ENCODE peak calls at places on chromosomes 13 and 19, in ten cellular contexts. One of them, this sample, is unnamed.

GRCh38 chr19:10260141-10260584 is 8.1 kb downstream of the MRPL4 start:
- DNase-seq in IMR-90: no peak
- DNase-seq in mesenchymal stem cell: no peak
- DNase-seq in SK-N-MC: no peak
- DNase-seq in fibroblast of lung: no peak
- DNase-seq in endodermal cell: no peak
- DNase-seq in kidney: no peak
- DNase-seq in K562: no peak
- DNase-seq in GM23248: peak
- DNase-seq in astrocyte: peak
- DNase-seq in this sample: no peak

GRCh38 chr13:23744315-23744714 is 144.9 kb downstream of the MIPEP start:
- DNase-seq in IMR-90: no peak
- DNase-seq in mesenchymal stem cell: no peak
- DNase-seq in SK-N-MC: no peak
- DNase-seq in fibroblast of lung: no peak
- DNase-seq in endodermal cell: no peak
- DNase-seq in kidney: no peak
- DNase-seq in K562: no peak
- DNase-seq in GM23248: peak
- DNase-seq in astrocyte: no peak
- DNase-seq in this sample: no peak

GRCh38 chr19:42199440-42200115 is 17.9 kb downstream of the DEDD2 start:
- DNase-seq in IMR-90: no peak
- DNase-seq in mesenchymal stem cell: no peak
- DNase-seq in SK-N-MC: no peak
- DNase-seq in fibroblast of lung: no peak
- DNase-seq in endodermal cell: peak
- DNase-seq in kidney: peak
- DNase-seq in K562: peak
- DNase-seq in GM23248: no peak
- DNase-seq in astrocyte: no peak
- DNase-seq in this sample: no peak

GRCh38 chr19:19113040-19113541 is 25.2 kb downstream of the TMEM161A start:
- DNase-seq in IMR-90: peak
- DNase-seq in mesenchymal stem cell: peak
- DNase-seq in SK-N-MC: no peak
- DNase-seq in fibroblast of lung: peak
- DNase-seq in endodermal cell: peak
- DNase-seq in kidney: no peak
- DNase-seq in K562: peak
- DNase-seq in GM23248: peak
- DNase-seq in astrocyte: no peak
- DNase-seq in this sample: peak

GRCh38 chr13:24725379-24725778 is 38.6 kb upstream of the RNF17 start:
- DNase-seq in IMR-90: no peak
- DNase-seq in mesenchymal stem cell: no peak
- DNase-seq in SK-N-MC: no peak
- DNase-seq in fibroblast of lung: no peak
- DNase-seq in endodermal cell: no peak
- DNase-seq in kidney: no peak
- DNase-seq in K562: no peak
- DNase-seq in GM23248: no peak
- DNase-seq in astrocyte: no peak
- DNase-seq in this sample: no peak

GRCh38 chr19:35563207-35563829 is at the start of gene ATP4A:
- DNase-seq in IMR-90: no peak
- DNase-seq in mesenchymal stem cell: no peak
- DNase-seq in SK-N-MC: no peak
- DNase-seq in fibroblast of lung: no peak
- DNase-seq in endodermal cell: no peak
- DNase-seq in kidney: peak
- DNase-seq in K562: no peak
- DNase-seq in GM23248: no peak
- DNase-seq in astrocyte: no peak
- DNase-seq in this sample: no peak

GRCh38 chr13:78607409-78608253 is 4.3 kb upstream of the POU4F1 start:
- DNase-seq in IMR-90: no peak
- DNase-seq in mesenchymal stem cell: no peak
- DNase-seq in SK-N-MC: no peak
- DNase-seq in fibroblast of lung: peak
- DNase-seq in endodermal cell: peak
- DNase-seq in kidney: peak
- DNase-seq in K562: no peak
- DNase-seq in GM23248: no peak
- DNase-seq in astrocyte: no peak
- DNase-seq in this sample: no peak

GRCh38 chr13:102812616-102813287 is 13.8 kb downstream of the BIVM start:
- DNase-seq in IMR-90: peak
- DNase-seq in mesenchymal stem cell: peak
- DNase-seq in SK-N-MC: no peak
- DNase-seq in fibroblast of lung: no peak
- DNase-seq in endodermal cell: no peak
- DNase-seq in kidney: no peak
- DNase-seq in K562: no peak
- DNase-seq in GM23248: peak
- DNase-seq in astrocyte: peak
- DNase-seq in this sample: no peak

GRCh38 chr13:104869501-104869900 is 1666.0 kb downstream of the EFNB2 start:
- DNase-seq in IMR-90: no peak
- DNase-seq in mesenchymal stem cell: peak
- DNase-seq in SK-N-MC: no peak
- DNase-seq in fibroblast of lung: no peak
- DNase-seq in endodermal cell: no peak
- DNase-seq in kidney: no peak
- DNase-seq in K562: no peak
- DNase-seq in GM23248: no peak
- DNase-seq in astrocyte: peak
- DNase-seq in this sample: peak

GRCh38 chr13:114097504-114097892 is 34.9 kb downstream of the RASA3 start:
- DNase-seq in IMR-90: no peak
- DNase-seq in mesenchymal stem cell: no peak
- DNase-seq in SK-N-MC: no peak
- DNase-seq in fibroblast of lung: no peak
- DNase-seq in endodermal cell: no peak
- DNase-seq in kidney: peak
- DNase-seq in K562: no peak
- DNase-seq in GM23248: no peak
- DNase-seq in astrocyte: no peak
- DNase-seq in this sample: no peak

GRCh38 chr13:107251321-107251720 is 683.4 kb upstream of the ARGLU1 start:
- DNase-seq in IMR-90: peak
- DNase-seq in mesenchymal stem cell: peak
- DNase-seq in SK-N-MC: no peak
- DNase-seq in fibroblast of lung: no peak
- DNase-seq in endodermal cell: no peak
- DNase-seq in kidney: no peak
- DNase-seq in K562: no peak
- DNase-seq in GM23248: no peak
- DNase-seq in astrocyte: peak
- DNase-seq in this sample: no peak

GRCh38 chr19:23145617-23146415 is 29.0 kb downstream of the ZNF730 start:
- DNase-seq in IMR-90: no peak
- DNase-seq in mesenchymal stem cell: no peak
- DNase-seq in SK-N-MC: no peak
- DNase-seq in fibroblast of lung: no peak
- DNase-seq in endodermal cell: no peak
- DNase-seq in kidney: no peak
- DNase-seq in K562: no peak
- DNase-seq in GM23248: no peak
- DNase-seq in astrocyte: no peak
- DNase-seq in this sample: no peak

GRCh38 chr19:17999685-18000479 is 8.1 kb upstream of the ARRDC2 start:
- DNase-seq in IMR-90: no peak
- DNase-seq in mesenchymal stem cell: no peak
- DNase-seq in SK-N-MC: no peak
- DNase-seq in fibroblast of lung: no peak
- DNase-seq in endodermal cell: no peak
- DNase-seq in kidney: peak
- DNase-seq in K562: peak
- DNase-seq in GM23248: no peak
- DNase-seq in astrocyte: no peak
- DNase-seq in this sample: no peak
- H3K9ac ChIP-seq in IMR-90: no peak
- H3K9ac ChIP-seq in mesenchymal stem cell: peak
- H3K9ac ChIP-seq in SK-N-MC: no peak
- H3K9ac ChIP-seq in fibroblast of lung: no peak
- H3K9ac ChIP-seq in endodermal cell: no peak
- H3K9ac ChIP-seq in kidney: no peak
- H3K9ac ChIP-seq in K562: peak
- H3K9ac ChIP-seq in GM23248: peak
- H3K9ac ChIP-seq in astrocyte: no peak
- H3K9ac ChIP-seq in this sample: peak

GRCh38 chr19:16376241-16376640 is 51.6 kb downstream of the KLF2 start:
- DNase-seq in IMR-90: no peak
- DNase-seq in mesenchymal stem cell: no peak
- DNase-seq in SK-N-MC: no peak
- DNase-seq in fibroblast of lung: no peak
- DNase-seq in endodermal cell: no peak
- DNase-seq in kidney: peak
- DNase-seq in K562: no peak
- DNase-seq in GM23248: no peak
- DNase-seq in astrocyte: no peak
- DNase-seq in this sample: no peak

GRCh38 chr19:16375936-16376185 is 51.2 kb downstream of the KLF2 start:
- DNase-seq in IMR-90: no peak
- DNase-seq in mesenchymal stem cell: no peak
- DNase-seq in SK-N-MC: no peak
- DNase-seq in fibroblast of lung: no peak
- DNase-seq in endodermal cell: no peak
- DNase-seq in kidney: peak
- DNase-seq in K562: no peak
- DNase-seq in GM23248: no peak
- DNase-seq in astrocyte: no peak
- DNase-seq in this sample: no peak

GRCh38 chr19:16375157-16375935 is 50.7 kb downstream of the KLF2 start:
- DNase-seq in IMR-90: no peak
- DNase-seq in mesenchymal stem cell: no peak
- DNase-seq in SK-N-MC: no peak
- DNase-seq in fibroblast of lung: no peak
- DNase-seq in endodermal cell: no peak
- DNase-seq in kidney: peak
- DNase-seq in K562: no peak
- DNase-seq in GM23248: no peak
- DNase-seq in astrocyte: no peak
- DNase-seq in this sample: no peak

GRCh38 chr19:16377521-16377920 is 52.9 kb downstream of the KLF2 start:
- DNase-seq in IMR-90: no peak
- DNase-seq in mesenchymal stem cell: no peak
- DNase-seq in SK-N-MC: no peak
- DNase-seq in fibroblast of lung: no peak
- DNase-seq in endodermal cell: no peak
- DNase-seq in kidney: peak
- DNase-seq in K562: no peak
- DNase-seq in GM23248: no peak
- DNase-seq in astrocyte: no peak
- DNase-seq in this sample: no peak

DNA sequence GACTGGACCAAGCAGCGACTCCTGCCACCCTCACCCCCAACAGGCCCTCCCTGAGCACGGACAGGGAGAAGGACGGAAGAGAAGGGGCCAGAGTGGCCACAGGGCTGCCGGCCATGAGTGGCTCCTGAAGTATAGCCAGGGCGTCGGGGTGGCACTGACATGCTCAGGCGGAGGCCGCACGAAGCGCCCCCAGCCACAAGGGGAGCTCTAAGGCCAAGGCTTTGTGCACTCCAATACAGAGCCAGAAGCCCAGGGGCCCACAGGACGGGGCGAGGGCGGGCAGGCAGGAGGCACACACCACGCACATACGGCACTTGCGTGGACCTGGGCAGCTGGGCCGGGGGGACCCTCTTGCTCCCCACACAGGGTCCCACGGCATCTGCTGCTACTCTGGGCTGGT is 52.0 kb downstream of the KLF2 start:
- DNase-seq in IMR-90: no peak
- DNase-seq in mesenchymal stem cell: peak
- DNase-seq in SK-N-MC: no peak
- DNase-seq in fibroblast of lung: no peak
- DNase-seq in endodermal cell: peak
- DNase-seq in kidney: peak
- DNase-seq in K562: peak
- DNase-seq in GM23248: peak
- DNase-seq in astrocyte: no peak
- DNase-seq in this sample: no peak
- H3K9ac ChIP-seq in IMR-90: no peak
- H3K9ac ChIP-seq in mesenchymal stem cell: no peak
- H3K9ac ChIP-seq in SK-N-MC: no peak
- H3K9ac ChIP-seq in fibroblast of lung: no peak
- H3K9ac ChIP-seq in endodermal cell: no peak
- H3K9ac ChIP-seq in kidney: no peak
- H3K9ac ChIP-seq in K562: no peak
- H3K9ac ChIP-seq in GM23248: no peak
- H3K9ac ChIP-seq in astrocyte: no peak
- H3K9ac ChIP-seq in this sample: no peak

DNA sequence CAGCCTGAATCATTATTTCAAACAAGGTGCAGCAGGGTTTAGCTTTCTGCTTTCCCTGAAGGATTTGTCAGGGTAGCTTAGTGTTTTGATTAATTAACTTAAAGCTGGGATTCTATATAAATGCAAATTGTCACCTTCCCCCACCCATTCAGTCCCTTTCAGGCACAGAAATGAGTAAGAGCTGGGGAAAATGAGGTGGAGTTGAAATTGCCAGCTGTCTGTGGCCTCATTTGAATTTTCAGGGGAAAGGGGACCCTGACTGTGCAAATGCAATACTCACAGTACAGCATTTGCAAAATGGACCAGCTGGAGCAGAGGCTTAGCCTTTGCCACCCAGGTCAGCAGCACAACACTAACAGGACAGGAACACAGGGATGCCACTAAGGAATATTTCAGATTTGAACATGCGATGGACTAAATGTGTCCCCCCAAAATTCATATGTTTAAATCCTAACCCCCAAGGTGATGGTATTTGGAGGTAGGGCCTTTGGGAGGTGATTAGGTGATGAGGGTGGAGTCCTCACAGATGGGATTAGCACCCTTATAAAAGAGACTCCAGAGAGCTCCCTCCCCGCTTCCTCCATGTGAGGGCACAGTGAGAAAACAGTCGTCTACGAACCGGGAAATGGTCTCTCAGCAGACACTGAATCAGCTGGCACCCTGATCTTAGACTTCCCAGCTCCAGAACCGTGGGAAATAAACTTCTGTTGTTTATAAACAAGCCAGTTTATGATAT is 59.5 kb upstream of the CYSLTR2 start:
- DNase-seq in IMR-90: no peak
- DNase-seq in mesenchymal stem cell: peak
- DNase-seq in SK-N-MC: no peak
- DNase-seq in fibroblast of lung: no peak
- DNase-seq in endodermal cell: peak
- DNase-seq in kidney: no peak
- DNase-seq in K562: no peak
- DNase-seq in GM23248: no peak
- DNase-seq in astrocyte: no peak
- DNase-seq in this sample: no peak
- H3K9ac ChIP-seq in IMR-90: no peak
- H3K9ac ChIP-seq in mesenchymal stem cell: no peak
- H3K9ac ChIP-seq in SK-N-MC: no peak
- H3K9ac ChIP-seq in fibroblast of lung: no peak
- H3K9ac ChIP-seq in endodermal cell: no peak
- H3K9ac ChIP-seq in kidney: no peak
- H3K9ac ChIP-seq in K562: no peak
- H3K9ac ChIP-seq in GM23248: no peak
- H3K9ac ChIP-seq in astrocyte: no peak
- H3K9ac ChIP-seq in this sample: peak

GRCh38 chr19:45164577-45165335 is 4.0 kb upstream of the NKPD1 start:
- DNase-seq in IMR-90: peak
- DNase-seq in mesenchymal stem cell: peak
- DNase-seq in SK-N-MC: no peak
- DNase-seq in fibroblast of lung: peak
- DNase-seq in endodermal cell: peak
- DNase-seq in kidney: peak
- DNase-seq in K562: peak
- DNase-seq in GM23248: peak
- DNase-seq in astrocyte: peak
- DNase-seq in this sample: peak
- H3K9ac ChIP-seq in IMR-90: no peak
- H3K9ac ChIP-seq in mesenchymal stem cell: no peak
- H3K9ac ChIP-seq in SK-N-MC: no peak
- H3K9ac ChIP-seq in fibroblast of lung: no peak
- H3K9ac ChIP-seq in endodermal cell: no peak
- H3K9ac ChIP-seq in kidney: no peak
- H3K9ac ChIP-seq in K562: no peak
- H3K9ac ChIP-seq in GM23248: no peak
- H3K9ac ChIP-seq in astrocyte: no peak
- H3K9ac ChIP-seq in this sample: peak